ENCODE peak calls at places on chromosomes 16 and 17, in six cellular contexts. One of them, this sample, is unnamed.

GRCh38 chr17:57724038-57724728 is 20.9 kb downstream of the CCDC182 start:
- DNase-seq in IMR-90: no peak
- DNase-seq in SK-N-SH: no peak
- DNase-seq in fibroblast of villous mesenchyme: no peak
- DNase-seq in psoas muscle: no peak
- DNase-seq in breast epithelium: no peak
- DNase-seq in this sample: no peak

GRCh38 chr17:45838751-45839150 is 5.9 kb upstream of the SPPL2C start:
- DNase-seq in psoas muscle: peak
- DNase-seq in fibroblast of villous mesenchyme: no peak
- DNase-seq in IMR-90: no peak
- DNase-seq in SK-N-SH: no peak
- DNase-seq in breast epithelium: no peak
- DNase-seq in this sample: no peak

GRCh38 chr17:64282753-64283080 is 19.7 kb upstream of the TEX2 start:
- DNase-seq in breast epithelium: no peak
- DNase-seq in psoas muscle: no peak
- DNase-seq in SK-N-SH: no peak
- DNase-seq in IMR-90: no peak
- DNase-seq in fibroblast of villous mesenchyme: no peak
- DNase-seq in this sample: no peak

GRCh38 chr16:28105297-28105696 is 41.8 kb upstream of the GSG1L start:
- DNase-seq in IMR-90: no peak
- DNase-seq in psoas muscle: no peak
- DNase-seq in SK-N-SH: no peak
- DNase-seq in breast epithelium: no peak
- DNase-seq in fibroblast of villous mesenchyme: no peak
- DNase-seq in this sample: no peak

GRCh38 chr16:2968368-2968737 is 795 bp upstream of the PAQR4 start:
- DNase-seq in psoas muscle: no peak
- DNase-seq in IMR-90: no peak
- DNase-seq in breast epithelium: no peak
- DNase-seq in SK-N-SH: no peak
- DNase-seq in fibroblast of villous mesenchyme: no peak
- DNase-seq in this sample: no peak

GRCh38 chr16:61182416-61182815 is 853.8 kb downstream of the CDH8 start:
- DNase-seq in SK-N-SH: no peak
- DNase-seq in IMR-90: no peak
- DNase-seq in breast epithelium: no peak
- DNase-seq in fibroblast of villous mesenchyme: no peak
- DNase-seq in psoas muscle: no peak
- DNase-seq in this sample: no peak

GRCh38 chr16:3514621-3515020 is 13.8 kb downstream of the CLUAP1 start:
- DNase-seq in breast epithelium: no peak
- DNase-seq in fibroblast of villous mesenchyme: peak
- DNase-seq in psoas muscle: no peak
- DNase-seq in IMR-90: peak
- DNase-seq in SK-N-SH: no peak
- DNase-seq in this sample: peak

GRCh38 chr17:219696-220095 is 38.2 kb upstream of the DOC2B start:
- DNase-seq in fibroblast of villous mesenchyme: no peak
- DNase-seq in psoas muscle: no peak
- DNase-seq in IMR-90: no peak
- DNase-seq in breast epithelium: no peak
- DNase-seq in SK-N-SH: no peak
- DNase-seq in this sample: no peak

GRCh38 chr16:56262148-56262878 is 71.0 kb downstream of the GNAO1 start:
- DNase-seq in breast epithelium: no peak
- DNase-seq in psoas muscle: no peak
- DNase-seq in SK-N-SH: no peak
- DNase-seq in fibroblast of villous mesenchyme: no peak
- DNase-seq in IMR-90: no peak
- DNase-seq in this sample: no peak

GRCh38 chr17:11954961-11955360 is 42.3 kb downstream of the ZNF18 start:
- DNase-seq in psoas muscle: no peak
- DNase-seq in breast epithelium: no peak
- DNase-seq in SK-N-SH: no peak
- DNase-seq in fibroblast of villous mesenchyme: no peak
- DNase-seq in IMR-90: no peak
- DNase-seq in this sample: no peak

GRCh38 chr17:56009795-56010715 is 143.2 kb upstream of the ANKFN1 start:
- DNase-seq in SK-N-SH: no peak
- DNase-seq in fibroblast of villous mesenchyme: no peak
- DNase-seq in IMR-90: peak
- DNase-seq in breast epithelium: no peak
- DNase-seq in psoas muscle: no peak
- DNase-seq in this sample: no peak

GRCh38 chr16:12229759-12230594 is 253.4 kb downstream of the SNX29 start:
- DNase-seq in IMR-90: peak
- DNase-seq in SK-N-SH: no peak
- DNase-seq in breast epithelium: no peak
- DNase-seq in psoas muscle: no peak
- DNase-seq in fibroblast of villous mesenchyme: peak
- DNase-seq in this sample: peak

GRCh38 chr16:50295541-50296132 is 29.3 kb downstream of the ADCY7 start:
- DNase-seq in breast epithelium: no peak
- DNase-seq in SK-N-SH: no peak
- DNase-seq in IMR-90: no peak
- DNase-seq in fibroblast of villous mesenchyme: no peak
- DNase-seq in psoas muscle: no peak
- DNase-seq in this sample: no peak

GRCh38 chr16:7363397-7364053 is 30.9 kb downstream of the RBFOX1 start:
- DNase-seq in breast epithelium: no peak
- DNase-seq in SK-N-SH: peak
- DNase-seq in IMR-90: no peak
- DNase-seq in fibroblast of villous mesenchyme: no peak
- DNase-seq in psoas muscle: peak
- DNase-seq in this sample: no peak

GRCh38 chr17:13490427-13490826 is 111.3 kb downstream of the HS3ST3A1 start:
- DNase-seq in breast epithelium: no peak
- DNase-seq in psoas muscle: no peak
- DNase-seq in fibroblast of villous mesenchyme: no peak
- DNase-seq in IMR-90: no peak
- DNase-seq in SK-N-SH: no peak
- DNase-seq in this sample: no peak

GRCh38 chr16:53752566-53752965 is 48.6 kb downstream of the FTO start:
- DNase-seq in IMR-90: no peak
- DNase-seq in breast epithelium: no peak
- DNase-seq in fibroblast of villous mesenchyme: no peak
- DNase-seq in SK-N-SH: no peak
- DNase-seq in psoas muscle: no peak
- DNase-seq in this sample: no peak

GRCh38 chr17:29884995-29885394 is 45.0 kb downstream of the SSH2 start:
- DNase-seq in fibroblast of villous mesenchyme: no peak
- DNase-seq in psoas muscle: no peak
- DNase-seq in IMR-90: no peak
- DNase-seq in SK-N-SH: no peak
- DNase-seq in breast epithelium: no peak
- DNase-seq in this sample: no peak

GRCh38 chr16:89924298-89924924 is 1.3 kb downstream of the TUBB3 start:
- DNase-seq in fibroblast of villous mesenchyme: peak
- DNase-seq in IMR-90: peak
- DNase-seq in SK-N-SH: peak
- DNase-seq in breast epithelium: no peak
- DNase-seq in psoas muscle: no peak
- DNase-seq in this sample: peak

GRCh38 chr17:73017653-73018052 is 74.8 kb downstream of the SLC39A11 start:
- DNase-seq in breast epithelium: no peak
- DNase-seq in IMR-90: peak
- DNase-seq in fibroblast of villous mesenchyme: peak
- DNase-seq in psoas muscle: no peak
- DNase-seq in SK-N-SH: no peak
- DNase-seq in this sample: peak

GRCh38 chr16:22898131-22898530 is 84.2 kb downstream of the HS3ST2 start:
- DNase-seq in fibroblast of villous mesenchyme: no peak
- DNase-seq in breast epithelium: no peak
- DNase-seq in psoas muscle: no peak
- DNase-seq in SK-N-SH: no peak
- DNase-seq in IMR-90: no peak
- DNase-seq in this sample: no peak

GRCh38 chr17:37671028-37671812 is 28.0 kb upstream of the DDX52 start:
- DNase-seq in IMR-90: no peak
- DNase-seq in SK-N-SH: no peak
- DNase-seq in psoas muscle: no peak
- DNase-seq in breast epithelium: no peak
- DNase-seq in fibroblast of villous mesenchyme: peak
- DNase-seq in this sample: no peak
- H3K4me3 ChIP-seq in IMR-90: no peak
- H3K4me3 ChIP-seq in SK-N-SH: no peak
- H3K4me3 ChIP-seq in psoas muscle: no peak
- H3K4me3 ChIP-seq in breast epithelium: no peak
- H3K4me3 ChIP-seq in fibroblast of villous mesenchyme: no peak
- H3K4me3 ChIP-seq in this sample: no peak

GRCh38 chr17:61466246-61466645 is 14.0 kb downstream of the TBX4 start:
- DNase-seq in breast epithelium: no peak
- DNase-seq in fibroblast of villous mesenchyme: no peak
- DNase-seq in IMR-90: no peak
- DNase-seq in SK-N-SH: no peak
- DNase-seq in psoas muscle: no peak
- DNase-seq in this sample: no peak

GRCh38 chr17:61463068-61463980 is 11.1 kb downstream of the TBX4 start:
- DNase-seq in fibroblast of villous mesenchyme: no peak
- DNase-seq in psoas muscle: no peak
- DNase-seq in IMR-90: no peak
- DNase-seq in SK-N-SH: no peak
- DNase-seq in breast epithelium: no peak
- DNase-seq in this sample: no peak

GRCh38 chr17:61467416-61468262 is 15.4 kb downstream of the TBX4 start:
- DNase-seq in fibroblast of villous mesenchyme: peak
- DNase-seq in breast epithelium: no peak
- DNase-seq in IMR-90: peak
- DNase-seq in SK-N-SH: peak
- DNase-seq in psoas muscle: no peak
- DNase-seq in this sample: peak

GRCh38 chr17:61464121-61464905 is 12.1 kb downstream of the TBX4 start:
- DNase-seq in psoas muscle: no peak
- DNase-seq in SK-N-SH: no peak
- DNase-seq in IMR-90: no peak
- DNase-seq in breast epithelium: no peak
- DNase-seq in fibroblast of villous mesenchyme: no peak
- DNase-seq in this sample: no peak

DNA sequence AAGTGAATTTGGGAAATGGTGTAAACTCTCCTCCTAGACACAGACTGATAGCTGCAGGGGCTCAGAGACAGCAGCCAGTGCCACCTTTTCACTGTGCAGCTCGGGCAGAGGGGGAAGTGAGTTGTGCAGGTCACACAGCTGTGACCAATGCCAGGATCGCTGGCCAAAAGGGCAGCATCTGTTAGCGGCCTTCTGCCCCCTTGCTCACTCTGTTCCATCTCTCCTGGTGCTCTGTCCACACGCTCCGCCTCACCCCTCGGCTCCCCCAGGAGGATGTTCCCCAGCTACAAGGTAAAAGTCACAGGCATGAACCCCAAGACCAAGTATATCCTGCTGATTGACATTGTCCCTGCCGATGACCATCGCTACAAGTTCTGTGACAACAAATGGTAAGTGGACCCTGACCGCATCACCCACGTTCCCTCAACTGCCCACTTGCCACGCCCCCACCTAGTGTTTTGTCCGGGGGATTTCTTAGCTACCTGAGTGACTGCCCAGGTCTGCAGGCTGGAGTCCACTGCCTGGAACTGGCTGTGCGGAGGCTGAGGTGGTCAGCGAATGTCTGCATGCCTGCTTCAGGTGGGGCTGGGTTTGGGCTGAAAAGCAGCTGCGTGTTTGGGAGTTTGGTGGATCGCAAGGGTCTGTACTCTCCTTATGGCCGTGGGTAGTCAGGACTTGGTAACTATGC is 13.5 kb downstream of the TBX4 start:
- DNase-seq in fibroblast of villous mesenchyme: no peak
- DNase-seq in IMR-90: no peak
- DNase-seq in SK-N-SH: no peak
- DNase-seq in psoas muscle: no peak
- DNase-seq in breast epithelium: no peak
- DNase-seq in this sample: no peak
- TF ChIP-seq CTCF in fibroblast of villous mesenchyme: no peak
- TF ChIP-seq CTCF in IMR-90: no peak
- TF ChIP-seq CTCF in SK-N-SH: no peak
- TF ChIP-seq CTCF in psoas muscle: no peak
- TF ChIP-seq CTCF in breast epithelium: no peak
- TF ChIP-seq CTCF in this sample: no peak

DNA sequence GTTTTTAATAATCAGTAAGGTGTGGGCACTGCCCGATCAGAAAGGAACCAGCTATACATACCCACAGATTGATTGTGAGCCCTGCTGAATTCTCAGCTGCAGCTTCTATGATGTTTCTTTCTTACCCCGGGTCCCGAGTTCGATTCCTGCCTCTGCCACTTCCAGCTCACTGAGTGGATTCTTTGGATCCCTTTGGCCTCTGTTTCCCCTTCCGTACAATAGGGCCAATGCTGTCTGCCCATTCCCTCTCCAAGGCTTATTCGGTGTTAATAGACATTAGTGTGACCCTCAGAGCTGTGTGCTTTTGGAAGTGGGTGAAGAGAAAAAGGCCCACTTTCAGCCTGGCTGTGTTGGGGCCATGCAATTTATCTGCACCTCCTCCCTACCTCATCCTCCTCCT is 115.8 kb downstream of the IRX5 start:
- DNase-seq in fibroblast of villous mesenchyme: no peak
- DNase-seq in IMR-90: no peak
- DNase-seq in SK-N-SH: no peak
- DNase-seq in psoas muscle: no peak
- DNase-seq in breast epithelium: no peak
- DNase-seq in this sample: no peak
- H3K4me3 ChIP-seq in fibroblast of villous mesenchyme: no peak
- H3K4me3 ChIP-seq in IMR-90: no peak
- H3K4me3 ChIP-seq in SK-N-SH: no peak
- H3K4me3 ChIP-seq in psoas muscle: no peak
- H3K4me3 ChIP-seq in breast epithelium: no peak
- H3K4me3 ChIP-seq in this sample: no peak

DNA sequence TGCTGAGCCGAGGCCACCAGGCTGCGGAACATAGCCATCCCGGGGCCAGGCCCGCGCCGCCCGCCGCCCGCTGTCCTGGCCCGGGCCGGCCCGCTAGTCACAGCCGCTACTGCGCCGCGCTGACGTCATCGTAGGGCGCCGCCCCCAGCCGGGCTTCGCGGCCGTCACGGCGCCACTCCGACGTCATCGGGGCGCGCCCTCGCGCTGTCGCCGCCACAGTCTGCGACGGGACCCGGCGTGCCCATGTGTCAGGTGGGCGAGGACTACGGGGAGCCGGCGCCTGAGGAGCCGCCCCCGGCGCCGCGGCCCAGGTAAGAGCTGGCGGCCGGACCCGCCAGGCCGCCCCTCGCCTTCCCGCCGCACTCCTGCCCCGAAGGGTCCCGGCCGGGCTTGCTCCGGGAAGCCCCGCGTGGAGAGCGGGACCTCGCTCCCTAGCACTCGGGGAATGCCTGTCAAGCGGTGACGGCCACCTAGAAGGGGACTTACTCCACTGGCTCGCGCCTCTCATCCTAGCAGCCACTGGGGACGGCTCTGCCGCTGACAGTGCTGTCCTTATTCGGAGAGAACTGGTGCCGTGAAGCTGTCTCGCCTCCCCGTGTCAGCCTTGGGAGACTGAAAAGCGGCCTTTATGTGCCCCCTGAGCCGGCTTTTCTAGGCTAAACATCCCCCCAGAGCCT is at the start of the genes CTU2 and RNF166:
- DNase-seq in fibroblast of villous mesenchyme: peak
- DNase-seq in breast epithelium: peak
- DNase-seq in IMR-90: peak
- DNase-seq in psoas muscle: peak
- DNase-seq in SK-N-SH: peak
- DNase-seq in this sample: peak
- TF ChIP-seq CTCF in fibroblast of villous mesenchyme: no peak
- TF ChIP-seq CTCF in breast epithelium: no peak
- TF ChIP-seq CTCF in IMR-90: no peak
- TF ChIP-seq CTCF in psoas muscle: no peak
- TF ChIP-seq CTCF in SK-N-SH: no peak
- TF ChIP-seq CTCF in this sample: no peak

This sample was measured in fibroblast of the aortic adventitia.